ENCODE peak calls at places on chromosomes 12 and 14, in ten cellular contexts. One of them, this sample, is unnamed.

GRCh38 chr14:67241416-67242362 is at the start of gene PALS1:
- DNase-seq in IMR-90: peak; percentile 88
- DNase-seq in H9: no peak
- DNase-seq in kidney: no peak
- DNase-seq in neural progenitor cell: no peak
- DNase-seq in endothelial cell of umbilical vein: peak; percentile 85
- DNase-seq in GM23248: peak; percentile 94
- DNase-seq in mammary epithelial cell: peak; percentile 84
- DNase-seq in endodermal cell: no peak
- DNase-seq in HCT116: peak; percentile 53
- DNase-seq in this sample: peak; percentile 62

GRCh38 chr14:100237735-100238418 is 1.1 kb upstream of the YY1 start:
- DNase-seq in IMR-90: peak; percentile 35
- DNase-seq in H9: peak; percentile 53
- DNase-seq in kidney: no peak
- DNase-seq in neural progenitor cell: peak; percentile 84
- DNase-seq in endothelial cell of umbilical vein: peak; percentile 34
- DNase-seq in GM23248: peak; percentile 67
- DNase-seq in mammary epithelial cell: peak; percentile 62
- DNase-seq in endodermal cell: peak; percentile 83
- DNase-seq in HCT116: no peak
- DNase-seq in this sample: peak; percentile 34

GRCh38 chr12:127588224-127588623 is 678.7 kb upstream of the TMEM132C start:
- DNase-seq in IMR-90: peak; percentile 90
- DNase-seq in H9: no peak
- DNase-seq in kidney: no peak
- DNase-seq in neural progenitor cell: peak; percentile 38
- DNase-seq in endothelial cell of umbilical vein: no peak
- DNase-seq in GM23248: peak; percentile 95
- DNase-seq in mammary epithelial cell: peak; percentile 1
- DNase-seq in endodermal cell: no peak
- DNase-seq in HCT116: no peak
- DNase-seq in this sample: no peak

GRCh38 chr14:49975799-49976198 is 82.9 kb downstream of the ARF6 start:
- DNase-seq in IMR-90: no peak
- DNase-seq in H9: no peak
- DNase-seq in kidney: no peak
- DNase-seq in neural progenitor cell: no peak
- DNase-seq in endothelial cell of umbilical vein: no peak
- DNase-seq in GM23248: no peak
- DNase-seq in mammary epithelial cell: no peak
- DNase-seq in endodermal cell: no peak
- DNase-seq in HCT116: peak; percentile 47
- DNase-seq in this sample: no peak

GRCh38 chr12:50924439-50925341 is 27.7 kb upstream of the HIGD1C start:
- DNase-seq in IMR-90: peak; percentile 86
- DNase-seq in H9: peak; percentile 63
- DNase-seq in kidney: peak; percentile 93
- DNase-seq in neural progenitor cell: peak; percentile 49
- DNase-seq in endothelial cell of umbilical vein: peak; percentile 94
- DNase-seq in GM23248: peak; percentile 81
- DNase-seq in mammary epithelial cell: peak; percentile 80
- DNase-seq in endodermal cell: peak; percentile 76
- DNase-seq in HCT116: peak; percentile 34
- DNase-seq in this sample: peak; percentile 89

GRCh38 chr12:74111688-74112360 is 425.8 kb upstream of the ATXN7L3B start:
- DNase-seq in IMR-90: no peak
- DNase-seq in H9: peak; percentile 81
- DNase-seq in kidney: no peak
- DNase-seq in neural progenitor cell: peak; percentile 61
- DNase-seq in endothelial cell of umbilical vein: no peak
- DNase-seq in GM23248: no peak
- DNase-seq in mammary epithelial cell: peak; percentile 65
- DNase-seq in endodermal cell: peak; percentile 94
- DNase-seq in HCT116: peak; percentile 52
- DNase-seq in this sample: peak; percentile 13

GRCh38 chr12:32542550-32543229 is 136.4 kb upstream of the DNM1L start:
- DNase-seq in IMR-90: no peak
- DNase-seq in H9: peak; percentile 14
- DNase-seq in kidney: no peak
- DNase-seq in neural progenitor cell: no peak
- DNase-seq in endothelial cell of umbilical vein: no peak
- DNase-seq in GM23248: no peak
- DNase-seq in mammary epithelial cell: no peak
- DNase-seq in endodermal cell: peak; percentile 29
- DNase-seq in HCT116: no peak
- DNase-seq in this sample: no peak

GRCh38 chr12:67827820-67828383 is 161.3 kb upstream of the IFNG-AS1 start:
- DNase-seq in IMR-90: peak; percentile 99
- DNase-seq in H9: no peak
- DNase-seq in kidney: no peak
- DNase-seq in neural progenitor cell: no peak
- DNase-seq in endothelial cell of umbilical vein: peak; percentile 67
- DNase-seq in GM23248: peak; percentile 98
- DNase-seq in mammary epithelial cell: peak; percentile 99
- DNase-seq in endodermal cell: no peak
- DNase-seq in HCT116: peak; percentile 62
- DNase-seq in this sample: no peak

GRCh38 chr12:57243521-57244305 is 7.3 kb downstream of the STAC3 start:
- DNase-seq in IMR-90: peak; percentile 56
- DNase-seq in H9: peak; percentile 96
- DNase-seq in kidney: peak; percentile 87
- DNase-seq in neural progenitor cell: peak; percentile 95
- DNase-seq in endothelial cell of umbilical vein: peak; percentile 68
- DNase-seq in GM23248: peak; percentile 84
- DNase-seq in mammary epithelial cell: peak; percentile 68
- DNase-seq in endodermal cell: peak; percentile 99
- DNase-seq in HCT116: peak; percentile 74
- DNase-seq in this sample: peak; percentile 54

GRCh38 chr12:108950991-108951739 is 69.7 kb downstream of the SVOP start:
- DNase-seq in IMR-90: peak; percentile 54
- DNase-seq in H9: peak; percentile 84
- DNase-seq in kidney: no peak
- DNase-seq in neural progenitor cell: peak; percentile 84
- DNase-seq in endothelial cell of umbilical vein: peak; percentile 80
- DNase-seq in GM23248: peak; percentile 75
- DNase-seq in mammary epithelial cell: peak; percentile 68
- DNase-seq in endodermal cell: peak; percentile 93
- DNase-seq in HCT116: peak; percentile 70
- DNase-seq in this sample: peak; percentile 60

GRCh38 chr14:32417956-32418552 is 89.0 kb downstream of the AKAP6 start:
- DNase-seq in IMR-90: peak; percentile 59
- DNase-seq in H9: no peak
- DNase-seq in kidney: peak; percentile 73
- DNase-seq in neural progenitor cell: no peak
- DNase-seq in endothelial cell of umbilical vein: peak; percentile 89
- DNase-seq in GM23248: peak; percentile 64
- DNase-seq in mammary epithelial cell: peak; percentile 67
- DNase-seq in endodermal cell: no peak
- DNase-seq in HCT116: no peak
- DNase-seq in this sample: no peak

GRCh38 chr12:109064143-109064542 is 11.8 kb downstream of the USP30 start:
- DNase-seq in IMR-90: no peak
- DNase-seq in H9: no peak
- DNase-seq in kidney: no peak
- DNase-seq in neural progenitor cell: no peak
- DNase-seq in endothelial cell of umbilical vein: no peak
- DNase-seq in GM23248: no peak
- DNase-seq in mammary epithelial cell: no peak
- DNase-seq in endodermal cell: no peak
- DNase-seq in HCT116: no peak
- DNase-seq in this sample: no peak

GRCh38 chr12:117111386-117112267 is 12.4 kb upstream of the TESC start:
- DNase-seq in IMR-90: no peak
- DNase-seq in H9: peak; percentile 63
- DNase-seq in kidney: no peak
- DNase-seq in neural progenitor cell: no peak
- DNase-seq in endothelial cell of umbilical vein: no peak
- DNase-seq in GM23248: no peak
- DNase-seq in mammary epithelial cell: no peak
- DNase-seq in endodermal cell: peak; percentile 77
- DNase-seq in HCT116: no peak
- DNase-seq in this sample: no peak

GRCh38 chr14:72547999-72548398 is 345.9 kb downstream of the DPF3 start:
- DNase-seq in IMR-90: no peak
- DNase-seq in H9: no peak
- DNase-seq in kidney: no peak
- DNase-seq in neural progenitor cell: no peak
- DNase-seq in endothelial cell of umbilical vein: no peak
- DNase-seq in GM23248: no peak
- DNase-seq in mammary epithelial cell: no peak
- DNase-seq in endodermal cell: peak; percentile 23
- DNase-seq in HCT116: no peak
- DNase-seq in this sample: no peak

GRCh38 chr12:122413516-122414404 is 8.7 kb downstream of the CLIP1 start:
- DNase-seq in IMR-90: no peak
- DNase-seq in H9: no peak
- DNase-seq in kidney: no peak
- DNase-seq in neural progenitor cell: no peak
- DNase-seq in endothelial cell of umbilical vein: peak; percentile 23
- DNase-seq in GM23248: peak; percentile 50
- DNase-seq in mammary epithelial cell: no peak
- DNase-seq in endodermal cell: no peak
- DNase-seq in HCT116: no peak
- DNase-seq in this sample: no peak

GRCh38 chr12:57093412-57094193 is 4.7 kb downstream of the NAB2 start:
- DNase-seq in IMR-90: peak; percentile 90
- DNase-seq in H9: peak; percentile 85
- DNase-seq in kidney: peak; percentile 95
- DNase-seq in neural progenitor cell: peak; percentile 70
- DNase-seq in endothelial cell of umbilical vein: peak; percentile 38
- DNase-seq in GM23248: peak; percentile 93
- DNase-seq in mammary epithelial cell: peak; percentile 77
- DNase-seq in endodermal cell: peak; percentile 94
- DNase-seq in HCT116: no peak
- DNase-seq in this sample: no peak

GRCh38 chr12:115370204-115370603 is 686.2 kb upstream of the TBX3 start:
- DNase-seq in IMR-90: no peak
- DNase-seq in H9: no peak
- DNase-seq in kidney: no peak
- DNase-seq in neural progenitor cell: no peak
- DNase-seq in endothelial cell of umbilical vein: no peak
- DNase-seq in GM23248: no peak
- DNase-seq in mammary epithelial cell: no peak
- DNase-seq in endodermal cell: no peak
- DNase-seq in HCT116: no peak
- DNase-seq in this sample: no peak

GRCh38 chr14:37623971-37624370 is 28.5 kb downstream of the TTC6 start:
- DNase-seq in IMR-90: no peak
- DNase-seq in H9: no peak
- DNase-seq in kidney: no peak
- DNase-seq in neural progenitor cell: no peak
- DNase-seq in endothelial cell of umbilical vein: no peak
- DNase-seq in GM23248: no peak
- DNase-seq in mammary epithelial cell: peak; percentile 91
- DNase-seq in endodermal cell: no peak
- DNase-seq in HCT116: no peak
- DNase-seq in this sample: no peak

GRCh38 chr14:37623552-37623951 is 28.1 kb downstream of the TTC6 start:
- DNase-seq in IMR-90: peak; percentile 81
- DNase-seq in H9: no peak
- DNase-seq in kidney: no peak
- DNase-seq in neural progenitor cell: no peak
- DNase-seq in endothelial cell of umbilical vein: peak; percentile 29
- DNase-seq in GM23248: peak; percentile 91
- DNase-seq in mammary epithelial cell: peak; percentile 97
- DNase-seq in endodermal cell: no peak
- DNase-seq in HCT116: peak; percentile 1
- DNase-seq in this sample: no peak

GRCh38 chr14:37620856-37621255 is 25.4 kb downstream of the TTC6 start:
- DNase-seq in IMR-90: no peak
- DNase-seq in H9: no peak
- DNase-seq in kidney: no peak
- DNase-seq in neural progenitor cell: no peak
- DNase-seq in endothelial cell of umbilical vein: no peak
- DNase-seq in GM23248: no peak
- DNase-seq in mammary epithelial cell: no peak
- DNase-seq in endodermal cell: no peak
- DNase-seq in HCT116: no peak
- DNase-seq in this sample: no peak

GRCh38 chr14:37625597-37626595 is 30.5 kb downstream of the TTC6 start:
- DNase-seq in IMR-90: peak; percentile 30
- DNase-seq in H9: no peak
- DNase-seq in kidney: no peak
- DNase-seq in neural progenitor cell: no peak
- DNase-seq in endothelial cell of umbilical vein: no peak
- DNase-seq in GM23248: no peak
- DNase-seq in mammary epithelial cell: no peak
- DNase-seq in endodermal cell: no peak
- DNase-seq in HCT116: no peak
- DNase-seq in this sample: peak; percentile 74

GRCh38 chr14:37622231-37622923 is 26.9 kb downstream of the TTC6 start:
- DNase-seq in IMR-90: no peak
- DNase-seq in H9: peak; percentile 60
- DNase-seq in kidney: peak; percentile 68
- DNase-seq in neural progenitor cell: peak; percentile 76
- DNase-seq in endothelial cell of umbilical vein: peak; percentile 47
- DNase-seq in GM23248: peak; percentile 37
- DNase-seq in mammary epithelial cell: no peak
- DNase-seq in endodermal cell: peak; percentile 85
- DNase-seq in HCT116: no peak
- DNase-seq in this sample: no peak
- H3K9ac ChIP-seq in IMR-90: no peak overlapping the region
- H3K9ac ChIP-seq in H9: no peak overlapping the region
- H3K9ac ChIP-seq in kidney: no peak overlapping the region
- H3K9ac ChIP-seq in neural progenitor cell: no peak overlapping the region
- H3K9ac ChIP-seq in endothelial cell of umbilical vein: no peak overlapping the region
- H3K9ac ChIP-seq in GM23248: no peak overlapping the region
- H3K9ac ChIP-seq in mammary epithelial cell: no peak overlapping the region
- H3K9ac ChIP-seq in endodermal cell: no peak overlapping the region
- H3K9ac ChIP-seq in HCT116: no peak overlapping the region
- H3K9ac ChIP-seq in this sample: no peak overlapping the region

GRCh38 chr14:58871972-58872530 is 234.3 kb downstream of the DACT1 start:
- DNase-seq in IMR-90: peak; percentile 38
- DNase-seq in H9: no peak
- DNase-seq in kidney: no peak
- DNase-seq in neural progenitor cell: no peak
- DNase-seq in endothelial cell of umbilical vein: no peak
- DNase-seq in GM23248: peak; percentile 41
- DNase-seq in mammary epithelial cell: no peak
- DNase-seq in endodermal cell: no peak
- DNase-seq in HCT116: no peak
- DNase-seq in this sample: no peak
- H3K9ac ChIP-seq in IMR-90: no peak overlapping the region
- H3K9ac ChIP-seq in H9: no peak overlapping the region
- H3K9ac ChIP-seq in kidney: no peak overlapping the region
- H3K9ac ChIP-seq in neural progenitor cell: no peak overlapping the region
- H3K9ac ChIP-seq in endothelial cell of umbilical vein: no peak overlapping the region
- H3K9ac ChIP-seq in GM23248: no peak overlapping the region
- H3K9ac ChIP-seq in mammary epithelial cell: no peak overlapping the region
- H3K9ac ChIP-seq in endodermal cell: no peak overlapping the region
- H3K9ac ChIP-seq in HCT116: no peak overlapping the region
- H3K9ac ChIP-seq in this sample: no peak overlapping the region

GRCh38 chr14:92259613-92260357 is 63.2 kb upstream of the SLC24A4 start:
- DNase-seq in IMR-90: no peak
- DNase-seq in H9: no peak
- DNase-seq in kidney: no peak
- DNase-seq in neural progenitor cell: peak; percentile 34
- DNase-seq in endothelial cell of umbilical vein: no peak
- DNase-seq in GM23248: no peak
- DNase-seq in mammary epithelial cell: no peak
- DNase-seq in endodermal cell: no peak
- DNase-seq in HCT116: no peak
- DNase-seq in this sample: no peak
- H3K9ac ChIP-seq in IMR-90: no peak overlapping the region
- H3K9ac ChIP-seq in H9: no peak overlapping the region
- H3K9ac ChIP-seq in kidney: no peak overlapping the region
- H3K9ac ChIP-seq in neural progenitor cell: no peak overlapping the region
- H3K9ac ChIP-seq in endothelial cell of umbilical vein: no peak overlapping the region
- H3K9ac ChIP-seq in GM23248: no peak overlapping the region
- H3K9ac ChIP-seq in mammary epithelial cell: no peak overlapping the region
- H3K9ac ChIP-seq in endodermal cell: no peak overlapping the region
- H3K9ac ChIP-seq in HCT116: no peak overlapping the region
- H3K9ac ChIP-seq in this sample: no peak overlapping the region

GRCh38 chr14:76901171-76902055 is 75.2 kb downstream of the LRRC74A start:
- DNase-seq in IMR-90: peak; percentile 9
- DNase-seq in H9: no peak
- DNase-seq in kidney: no peak
- DNase-seq in neural progenitor cell: no peak
- DNase-seq in endothelial cell of umbilical vein: no peak
- DNase-seq in GM23248: peak; percentile 34
- DNase-seq in mammary epithelial cell: peak; percentile 61
- DNase-seq in endodermal cell: no peak
- DNase-seq in HCT116: no peak
- DNase-seq in this sample: no peak
- H3K9ac ChIP-seq in IMR-90: no peak overlapping the region
- H3K9ac ChIP-seq in H9: no peak overlapping the region
- H3K9ac ChIP-seq in kidney: no peak overlapping the region
- H3K9ac ChIP-seq in neural progenitor cell: no peak overlapping the region
- H3K9ac ChIP-seq in endothelial cell of umbilical vein: no peak overlapping the region
- H3K9ac ChIP-seq in GM23248: peak overlapping the region; percentile 27
- H3K9ac ChIP-seq in mammary epithelial cell: no peak overlapping the region
- H3K9ac ChIP-seq in endodermal cell: no peak overlapping the region
- H3K9ac ChIP-seq in HCT116: no peak overlapping the region
- H3K9ac ChIP-seq in this sample: no peak overlapping the region

This sample was measured in HepG2.